ENCODE peak calls at places on chromosomes 5 and 9, in six cellular contexts. L, H, O, E, U and D are unnamed samples.

GRCh38 chr5:60703944-60704343 is 4.0 kb upstream of the DEPDC1B start:
- DNase-seq in E (no peak), O (no peak), H (no peak), U (no peak), L (no peak), D (no peak)

GRCh38 chr5:115961413-115962238 is 649 bp upstream of the LVRN start:
- DNase-seq in O (peak; percentile 35), H (peak; percentile 65), E (no peak), U (no peak), L (no peak), D (peak; percentile 69)

GRCh38 chr5:60455589-60455988 is 244.4 kb downstream of the DEPDC1B start:
- DNase-seq in E (no peak), H (no peak), L (no peak), O (no peak), U (no peak), D (no peak)

GRCh38 chr9:86730165-86730928 is 217.0 kb downstream of the GAS1 start:
- DNase-seq in U (no peak), E (no peak), O (no peak), L (no peak), H (no peak), D (no peak)

GRCh38 chr5:83856898-83857297 is 136.2 kb upstream of the HAPLN1 start:
- DNase-seq in E (no peak), H (no peak), O (no peak), L (no peak), U (no peak), D (peak; percentile 73)

GRCh38 chr5:133750356-133750755 is 138.0 kb upstream of the FSTL4 start:
- DNase-seq in H (no peak), E (no peak), L (no peak), O (no peak), U (no peak), D (no peak)

GRCh38 chr5:168651654-168652053 is 72.5 kb upstream of the PANK3 start:
- DNase-seq in H (peak; percentile 67), L (no peak), E (no peak), U (no peak), O (no peak), D (peak; percentile 92)

GRCh38 chr5:91257301-91257700 is 125.8 kb downstream of the ARRDC3 start:
- DNase-seq in L (no peak), H (no peak), O (no peak), U (no peak), E (no peak), D (no peak)

GRCh38 chr9:34185778-34186551 is 7.1 kb downstream of the UBAP1 start:
- DNase-seq in E (no peak), L (no peak), H (peak; percentile 87), O (no peak), U (peak; percentile 45), D (peak; percentile 97)

GRCh38 chr5:1476181-1476966 is 31.1 kb upstream of the SLC6A3 start:
- DNase-seq in O (no peak), H (no peak), U (no peak), L (peak; percentile 24), E (no peak), D (no peak)

GRCh38 chr9:87434341-87434740 is 63.3 kb upstream of the DAPK1 start:
- DNase-seq in E (no peak), U (no peak), H (no peak), O (no peak), L (no peak), D (no peak)

GRCh38 chr9:29773676-29774075 is 2200.4 kb upstream of the C9orf72 start:
- DNase-seq in E (no peak), H (no peak), O (no peak), U (no peak), L (no peak), D (no peak)

GRCh38 chr5:109275919-109276318 is 133.9 kb downstream of the PJA2 start:
- DNase-seq in E (no peak), O (no peak), U (no peak), L (no peak), H (no peak), D (no peak)

GRCh38 chr5:31854625-31855526 is 215.9 kb downstream of the PDZD2 start:
- DNase-seq in L (peak; percentile 33), U (no peak), O (peak; percentile 73), H (no peak), E (peak; percentile 13), D (peak; percentile 3)

GRCh38 chr5:163540711-163541110 is 35.3 kb downstream of the MAT2B start:
- DNase-seq in E (no peak), O (no peak), H (no peak), L (no peak), U (no peak), D (no peak)
- TF ChIP-seq CTCF in E (no peak), O (no peak), H (no peak), L (no peak), U (no peak), D (no peak)

GRCh38 chr9:108419379-108419778 is 436.4 kb downstream of the ACTL7B start:
- DNase-seq in U (no peak), H (no peak), O (no peak), E (no peak), L (no peak), D (no peak)

GRCh38 chr9:108417726-108418125 is 438.1 kb downstream of the ACTL7B start:
- DNase-seq in L (no peak), U (no peak), E (no peak), H (no peak), O (no peak), D (peak; percentile 65)

GRCh38 chr9:108411632-108412031 is 444.2 kb downstream of the ACTL7B start:
- DNase-seq in H (no peak), O (no peak), E (no peak), U (no peak), L (no peak), D (no peak)

GRCh38 chr9:108412755-108413154 is 443.0 kb downstream of the ACTL7B start:
- DNase-seq in L (no peak), O (peak; percentile 86), H (no peak), E (no peak), U (no peak), D (no peak)

DNA sequence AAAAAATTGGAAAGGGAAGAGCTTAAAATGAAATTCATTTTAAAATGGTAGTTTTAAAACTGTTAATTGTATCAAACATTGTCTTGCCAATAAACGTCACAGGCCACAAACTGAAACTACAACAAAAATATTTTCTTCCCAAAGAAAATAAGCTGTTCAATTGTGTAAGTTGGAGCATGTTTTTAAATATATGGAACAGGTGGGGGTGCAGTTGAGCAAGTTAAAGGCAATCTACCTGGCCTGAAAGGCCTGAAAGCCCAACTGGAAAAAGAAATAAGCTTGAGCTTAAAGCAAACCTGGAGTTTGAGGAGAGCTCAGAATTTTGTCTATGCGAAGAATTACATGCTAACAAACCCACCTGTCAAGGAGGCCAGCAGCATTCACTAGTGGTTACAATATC is 439.5 kb downstream of the ACTL7B start:
- DNase-seq in H (no peak), L (no peak), E (no peak), O (no peak), U (no peak), D (no peak)
- TF ChIP-seq CTCF in H (peak; percentile 42), L (peak; percentile 7), E (no peak), O (peak; percentile 36), U (no peak), D (no peak)

DNA sequence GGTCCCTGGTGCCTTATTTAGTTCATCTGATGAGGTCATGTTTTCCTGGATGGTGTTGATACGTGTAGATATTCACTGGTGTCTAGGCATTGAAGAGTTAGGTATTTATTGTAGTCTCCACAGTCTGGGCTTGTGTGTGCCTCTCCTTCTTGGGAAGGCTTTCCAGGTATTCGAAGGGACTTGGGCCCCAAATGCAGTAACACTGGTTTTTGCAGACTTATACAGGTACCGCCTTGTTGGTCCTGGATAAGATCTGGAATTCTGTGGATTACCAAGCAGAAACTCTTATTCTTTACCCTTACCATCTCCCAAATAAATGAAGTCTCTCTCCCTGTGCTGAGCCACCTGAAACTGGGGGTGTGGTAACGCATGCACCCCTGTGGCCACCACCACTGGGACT is 34.1 kb downstream of the MEGF9 start:
- DNase-seq in O (no peak), L (no peak), U (no peak), H (no peak), E (no peak), D (no peak)
- TF ChIP-seq CTCF in O (no peak), L (no peak), U (no peak), H (no peak), E (no peak), D (no peak)

GRCh38 chr9:94734054-94734754 is 7.7 kb downstream of the AOPEP start:
- DNase-seq in H (no peak), O (no peak), E (no peak), U (no peak), L (no peak), D (no peak)

GRCh38 chr9:94728719-94729118 is 2.2 kb downstream of the AOPEP start:
- DNase-seq in H (no peak), L (no peak), O (no peak), E (no peak), U (no peak), D (no peak)

GRCh38 chr9:94726495-94727191 is at the start of gene AOPEP:
- DNase-seq in O (peak; percentile 97), H (peak; percentile 91), L (peak; percentile 99), U (peak; percentile 86), E (peak; percentile 98), D (peak; percentile 94)

GRCh38 chr9:94725293-94725692 is 1.2 kb upstream of the AOPEP start:
- DNase-seq in E (no peak), O (no peak), L (no peak), H (no peak), U (no peak), D (no peak)

DNA sequence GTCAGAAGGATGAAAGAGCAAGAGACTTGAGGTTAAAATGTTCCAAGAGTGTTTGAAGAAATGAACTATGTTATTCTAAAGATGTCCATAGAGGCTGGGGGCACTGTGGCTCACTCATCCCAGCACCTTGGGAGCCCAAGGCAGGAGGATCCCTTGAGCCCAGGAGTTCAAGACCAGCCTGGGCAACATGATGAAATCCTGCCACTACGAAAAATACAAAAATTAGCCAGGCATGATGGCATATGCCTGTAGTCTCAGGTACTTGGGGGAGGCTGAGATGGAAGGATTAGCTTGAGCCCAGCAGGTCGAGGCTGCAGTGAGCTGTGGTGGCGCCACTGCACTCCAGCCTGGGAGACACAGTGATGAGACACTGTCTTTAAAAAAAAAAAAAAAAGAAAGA is 2.7 kb downstream of the AOPEP start:
- DNase-seq in H (no peak), U (no peak), L (no peak), O (no peak), E (no peak), D (no peak)
- TF ChIP-seq CTCF in H (peak; percentile 28), U (no peak), L (no peak), O (peak; percentile 24), E (no peak), D (no peak)

DNA sequence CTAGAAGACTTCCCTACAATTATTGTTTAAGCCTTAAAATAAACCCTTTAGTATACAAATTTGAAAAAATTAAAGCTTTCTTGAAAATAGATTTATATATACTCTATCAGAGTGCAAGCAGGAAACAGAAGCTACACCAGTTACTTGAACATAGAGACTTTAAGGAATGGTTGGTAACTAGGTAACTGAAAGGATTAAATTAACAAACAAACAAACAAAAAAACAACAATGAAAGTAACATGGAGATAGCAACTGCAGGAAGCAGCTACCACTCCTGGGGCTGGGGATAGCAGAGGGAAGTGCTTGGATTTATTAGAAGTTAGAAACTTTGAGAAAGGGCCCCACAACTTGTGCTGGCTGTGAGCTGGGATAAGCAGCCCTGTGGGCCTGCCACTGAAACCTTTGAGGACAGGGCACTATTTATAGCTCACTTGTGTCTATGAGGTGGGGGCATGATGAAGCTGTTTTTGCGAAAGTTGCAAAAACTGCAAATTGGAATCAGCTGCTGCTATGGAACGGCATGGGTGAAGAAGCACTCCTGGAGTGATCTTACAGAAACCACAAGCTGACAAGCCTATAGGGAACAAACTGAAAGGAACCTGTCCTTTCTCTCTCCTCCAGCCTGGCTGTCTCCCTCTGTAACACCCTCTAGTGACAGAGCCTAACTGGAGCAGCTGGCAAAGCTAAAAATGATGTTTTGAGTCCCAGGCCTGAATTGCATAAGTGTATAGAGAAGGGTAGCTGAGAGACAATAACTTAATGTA is 91.3 kb upstream of the RANBP6 start:
- DNase-seq in O (peak; percentile 57), E (no peak), L (no peak), H (peak; percentile 46), U (no peak), D (peak; percentile 79)
- TF ChIP-seq CTCF in O (peak; percentile 60), E (peak; percentile 46), L (peak; percentile 36), H (peak; percentile 56), U (peak; percentile 38), D (peak; percentile 65)